ENCODE peak calls at places on chromosomes 16 and 17, in five cellular contexts. K is A549, O is choroid plexus epithelial cell, I is fibroblast of mammary gland, Z is brain microvascular endothelial cell. A is an unnamed sample.

GRCh38 chr16:10576390-10577304 is 3.8 kb downstream of the EMP2 start:
- DNase-seq in K (no peak), O (no peak), I (peak; percentile 50), Z (peak; percentile 8), A (no peak)

GRCh38 chr16:86700396-86700945 is 122.1 kb downstream of the FOXL1 start:
- DNase-seq in K (no peak), O (no peak), I (no peak), Z (no peak), A (no peak)

GRCh38 chr17:9860851-9861250 is 35.1 kb downstream of the GLP2R start:
- DNase-seq in K (no peak), O (no peak), I (no peak), Z (no peak), A (no peak)

GRCh38 chr17:28904800-28905199 is 1.9 kb upstream of the DHRS13 start:
- DNase-seq in K (no peak), O (no peak), I (no peak), Z (no peak), A (no peak)

GRCh38 chr17:37833237-37833859 is 88.5 kb upstream of the HNF1B start:
- DNase-seq in K (no peak), O (no peak), I (no peak), Z (no peak), A (no peak)

GRCh38 chr16:4077083-4077714 is 39.0 kb downstream of the ADCY9 start:
- DNase-seq in K (no peak), O (no peak), I (no peak), Z (no peak), A (no peak)

GRCh38 chr17:47694018-47694817 is at the start of gene TBKBP1:
- DNase-seq in K (peak; percentile 44), O (peak; percentile 27), I (no peak), Z (no peak), A (peak; percentile 76)

GRCh38 chr17:45431531-45432404 is 902 bp downstream of the ARHGAP27 start:
- DNase-seq in K (peak; percentile 83), O (peak; percentile 20), I (peak; percentile 45), Z (no peak), A (peak; percentile 41)

GRCh38 chr16:69100046-69100765 is 5.2 kb upstream of the HAS3 start:
- DNase-seq in K (no peak), O (no peak), I (no peak), Z (no peak), A (no peak)

GRCh38 chr17:75945202-75945601 is 4.4 kb upstream of the FBF1 start:
- DNase-seq in K (no peak), O (no peak), I (no peak), Z (no peak), A (no peak)

GRCh38 chr16:49312389-49312990 is 30.9 kb upstream of the CBLN1 start:
- DNase-seq in K (no peak), O (no peak), I (no peak), Z (no peak), A (no peak)

GRCh38 chr17:79814966-79815835 is 18.3 kb upstream of the CBX8 start:
- DNase-seq in K (no peak), O (no peak), I (no peak), Z (no peak), A (peak; percentile 32)

GRCh38 chr16:50881331-50881830 is 139.5 kb downstream of the CYLD start:
- DNase-seq in K (no peak), O (no peak), I (no peak), Z (no peak), A (no peak)

GRCh38 chr17:69734656-69735055 is 320.2 kb downstream of the MAP2K6 start:
- DNase-seq in K (no peak), O (no peak), I (no peak), Z (no peak), A (no peak)

GRCh38 chr16:73878616-73879015 is 418.0 kb upstream of the PSMD7 start:
- DNase-seq in K (peak; percentile 78), O (peak; percentile 88), I (peak; percentile 75), Z (peak; percentile 61), A (peak; percentile 85)

GRCh38 chr17:41049110-41049509 is 2.0 kb upstream of the KRTAP2-1 start:
- DNase-seq in K (peak; percentile 19), O (peak; percentile 69), I (peak; percentile 60), Z (peak; percentile 78), A (peak; percentile 17)

GRCh38 chr17:1966274-1967086 is 58.7 kb downstream of the RTN4RL1 start:
- DNase-seq in K (no peak), O (no peak), I (no peak), Z (no peak), A (no peak)

GRCh38 chr17:73404246-73404645 is 92.4 kb upstream of the CDC42EP4 start:
- DNase-seq in K (no peak), O (no peak), I (no peak), Z (no peak), A (no peak)

GRCh38 chr16:17784073-17784472 is 313.3 kb upstream of the XYLT1 start:
- DNase-seq in K (peak; percentile 7), O (peak; percentile 74), I (peak; percentile 66), Z (peak; percentile 60), A (peak; percentile 16)

GRCh38 chr17:68197091-68197996 is 50.5 kb upstream of the AMZ2 start:
- DNase-seq in K (no peak), O (no peak), I (no peak), Z (no peak), A (no peak)

GRCh38 chr16:59566446-59566845 is 832.3 kb upstream of the GOT2 start:
- DNase-seq in K (no peak), O (no peak), I (no peak), Z (no peak), A (no peak)

GRCh38 chr17:63998721-63999679 is 849 bp downstream of the PRR29 start:
- DNase-seq in K (no peak), O (no peak), I (no peak), Z (no peak), A (no peak)

GRCh38 chr16:49482690-49483089 is 109.1 kb downstream of the C16orf78 start:
- DNase-seq in K (no peak), O (no peak), I (no peak), Z (no peak), A (no peak)

GRCh38 chr17:81870155-81870977 is 771 bp downstream of the ARHGDIA start:
- DNase-seq in K (peak; percentile 69), O (peak; percentile 74), I (peak; percentile 69), Z (peak; percentile 40), A (peak; percentile 51)

GRCh38 chr17:81867952-81868673 is 3.0 kb downstream of the ARHGDIA start:
- DNase-seq in K (peak; percentile 73), O (no peak), I (no peak), Z (peak; percentile 2), A (no peak)

GRCh38 chr17:81867123-81867951 is 3.8 kb downstream of the ARHGDIA start:
- DNase-seq in K (peak; percentile 83), O (peak; percentile 67), I (peak; percentile 63), Z (peak; percentile 19), A (peak; percentile 62)

GRCh38 chr17:81869221-81870154 is 1.6 kb downstream of the ARHGDIA start:
- DNase-seq in K (peak; percentile 69), O (peak; percentile 36), I (peak; percentile 27), Z (peak; percentile 9), A (peak; percentile 38)

DNA sequence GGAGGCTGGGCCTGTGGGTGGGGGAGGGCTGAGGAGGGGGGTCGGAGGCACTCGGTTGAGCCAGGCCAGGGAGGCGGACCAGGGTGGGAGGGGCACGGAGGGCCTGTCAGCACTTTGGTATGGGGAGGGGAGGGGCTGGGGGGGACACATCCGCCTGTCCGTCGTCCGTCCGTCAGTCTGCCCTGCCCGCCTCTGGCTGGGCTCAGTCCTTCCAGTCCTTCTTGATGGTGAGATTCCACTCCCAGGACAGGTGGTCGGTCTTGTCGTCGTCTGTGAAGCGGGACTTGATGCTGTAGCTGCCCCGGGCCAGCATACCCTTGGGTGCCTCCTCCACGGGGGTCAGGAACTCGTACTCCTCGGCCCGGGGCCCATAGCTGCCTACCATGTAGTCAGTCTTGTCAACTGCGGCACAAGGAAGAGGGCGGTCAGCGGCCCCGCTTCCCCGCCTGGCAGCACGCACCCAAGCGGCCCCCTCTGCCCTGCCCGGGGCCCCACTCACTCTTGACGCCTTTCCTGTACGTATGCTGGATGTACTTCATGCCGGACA is 2.4 kb downstream of the ARHGDIA start:
- DNase-seq in K (peak; percentile 91), O (peak; percentile 92), I (peak; percentile 89), Z (peak; percentile 79), A (peak; percentile 89)
- H3K4me3 ChIP-seq in K (peak overlapping the region; percentile 99), O (peak overlapping the region; percentile 82), I (peak overlapping the region; percentile 76), Z (peak overlapping the region; percentile 83), A (peak overlapping the region; percentile 86)

DNA sequence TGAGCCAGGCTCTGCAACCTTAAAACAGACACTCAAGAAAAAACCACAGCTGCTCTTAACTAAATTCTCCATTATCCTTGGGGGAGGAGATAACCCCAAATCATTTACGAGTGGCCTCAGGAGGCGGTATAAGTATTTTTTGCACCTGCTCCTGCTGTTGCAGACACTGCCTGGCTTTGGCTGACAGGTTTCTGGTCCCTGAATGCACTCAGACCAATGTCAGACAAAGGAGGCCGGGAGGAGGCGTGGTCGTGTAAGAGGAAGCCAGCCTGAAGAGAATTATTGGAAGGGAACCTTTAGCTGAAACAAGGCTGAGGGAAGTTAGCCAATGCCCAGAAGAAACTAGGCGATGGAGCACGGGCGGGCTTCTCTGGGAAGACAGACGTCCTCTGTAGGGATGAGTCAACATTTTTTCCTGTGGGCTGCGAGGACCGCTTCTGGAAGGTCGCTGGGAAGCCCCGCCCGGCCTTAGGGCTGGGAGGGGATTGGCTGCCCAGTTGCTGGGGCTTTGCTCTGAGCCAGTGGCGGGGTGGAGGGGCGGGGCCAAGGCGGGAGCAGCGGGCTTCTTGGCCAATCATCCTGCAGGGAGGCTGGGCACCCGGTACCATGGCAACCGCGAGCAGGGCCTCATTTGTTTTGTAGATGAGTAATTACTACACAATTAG is 82.3 kb downstream of the CCDC182 start:
- DNase-seq in K (peak; percentile 64), O (peak; percentile 98), I (peak; percentile 98), Z (peak; percentile 98), A (peak; percentile 98)
- TF ChIP-seq CTCF in K (no peak), O (no peak), I (no peak), Z (no peak), A (no peak)

DNA sequence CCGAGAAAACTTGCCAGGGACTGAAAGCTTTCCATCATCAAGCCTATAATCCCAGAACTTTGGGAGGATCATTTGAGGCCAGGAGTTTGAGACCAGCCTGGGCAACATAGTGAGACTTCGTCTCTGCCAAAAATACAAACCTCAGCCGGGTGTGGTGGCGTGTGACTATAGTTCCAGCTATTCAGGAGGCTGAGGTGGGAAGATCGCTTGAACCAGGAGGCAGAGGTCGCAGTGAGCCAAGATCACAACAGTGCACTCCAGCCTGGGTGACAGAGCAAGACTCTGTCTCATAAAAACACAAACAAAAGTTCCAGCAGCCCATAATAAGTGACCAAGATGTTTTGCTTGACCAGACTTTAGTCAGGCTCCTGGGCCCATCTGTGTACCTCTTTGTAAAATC is 1.9 kb downstream of the MEAK7 start:
- DNase-seq in K (no peak), O (no peak), I (peak; percentile 41), Z (no peak), A (no peak)
- H3K4me3 ChIP-seq in K (no peak overlapping the region), O (no peak overlapping the region), I (no peak overlapping the region), Z (no peak overlapping the region), A (no peak overlapping the region)

DNA sequence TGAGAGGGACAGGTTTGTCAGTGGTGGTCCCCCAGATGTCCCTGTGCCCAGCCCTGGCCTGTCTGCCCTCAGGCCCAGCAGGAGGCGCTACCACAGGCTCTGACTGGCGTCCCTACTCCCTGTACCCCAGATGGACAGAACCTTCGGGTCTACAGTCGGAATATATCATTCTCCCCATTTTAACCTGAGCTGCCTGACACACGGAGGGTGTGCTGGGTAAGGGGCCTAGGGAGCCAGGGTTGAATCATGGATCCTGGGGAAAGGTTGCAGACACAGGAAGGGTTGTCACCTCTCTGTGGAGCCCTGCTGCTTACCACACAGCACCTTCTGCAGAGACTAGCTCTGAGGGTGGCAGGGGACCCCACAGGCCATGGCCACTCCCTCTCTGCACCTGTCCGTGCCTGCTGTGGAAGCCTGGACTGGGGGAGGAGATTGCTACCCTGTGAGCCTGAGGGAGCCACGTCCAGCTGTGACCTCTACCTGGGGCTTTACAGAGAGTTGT is 162.2 kb upstream of the ZNF267 start:
- DNase-seq in K (no peak), O (no peak), I (no peak), Z (no peak), A (no peak)
- TF ChIP-seq CTCF in K (no peak), O (no peak), I (no peak), Z (no peak), A (no peak)

GRCh38 chr17:83195330-83196087 is 116.1 kb downstream of the METRNL start:
- DNase-seq in K (no peak), O (no peak), I (peak; percentile 73), Z (no peak), A (peak; percentile 21)
- H3K4me3 ChIP-seq in K (no peak overlapping the region), O (no peak overlapping the region), I (no peak overlapping the region), Z (no peak overlapping the region), A (no peak overlapping the region)

A was measured in fibroblast of pulmonary artery.